ENCODE peak calls at places on chromosomes 4 and X, in four cellular contexts. N, Y, T and G are unnamed samples.

GRCh38 chr4:95537181-95537580 is 11.6 kb downstream of the UNC5C start:
- DNase-seq in N (no peak), Y (no peak), T (no peak), G (no peak)

GRCh38 chr4:25446611-25447010 is 69.5 kb downstream of the ANAPC4 start:
- DNase-seq in T (no peak), Y (no peak), N (no peak), G (no peak)

GRCh38 chrX:134803060-134803459 is 144.8 kb upstream of the PLAC1 start:
- DNase-seq in Y (no peak), T (no peak), N (no peak), G (no peak)

GRCh38 chr4:110682311-110682710 is 59.4 kb upstream of the PITX2 start:
- DNase-seq in Y (no peak), N (no peak), T (no peak), G (no peak)

GRCh38 chr4:10140866-10141759 is 24.5 kb upstream of the WDR1 start:
- DNase-seq in N (no peak), T (no peak), Y (no peak), G (no peak)

GRCh38 chrX:131621650-131622049 is 77.8 kb downstream of the OR13H1 start:
- DNase-seq in T (no peak), N (no peak), Y (no peak), G (no peak)

GRCh38 chr4:8296491-8296890 is 26.9 kb downstream of the HTRA3 start:
- DNase-seq in Y (no peak), N (peak), T (no peak), G (no peak)

GRCh38 chrX:57453901-57454300 is 137.9 kb upstream of the ZXDB start:
- DNase-seq in Y (no peak), T (no peak), N (no peak), G (no peak)

GRCh38 chr4:147096667-147097604 is 151.3 kb upstream of the TTC29 start:
- DNase-seq in T (no peak), N (no peak), Y (no peak), G (peak)

GRCh38 chr4:165118256-165118909 is 5.7 kb upstream of the TMEM192 start:
- DNase-seq in N (no peak), T (no peak), Y (no peak), G (no peak)

GRCh38 chr4:41613362-41613761 is 75.4 kb downstream of the LIMCH1 start:
- DNase-seq in T (no peak), N (no peak), Y (no peak), G (no peak)

GRCh38 chr4:41611881-41612871 is 74.2 kb downstream of the LIMCH1 start:
- DNase-seq in Y (no peak), T (no peak), N (peak), G (no peak)

GRCh38 chr4:184624972-184625554 is 24.2 kb downstream of the CASP3 start:
- DNase-seq in N (no peak), Y (no peak), T (no peak), G (no peak)

GRCh38 chr4:42716996-42717395 is 60.1 kb upstream of the ATP8A1 start:
- DNase-seq in N (no peak), Y (no peak), T (no peak), G (no peak)

GRCh38 chr4:87543835-87544461 is 14.8 kb upstream of the SPARCL1 start:
- DNase-seq in Y (peak), N (no peak), T (no peak), G (peak)

GRCh38 chr4:30399476-30399875 is 320.7 kb upstream of the PCDH7 start:
- DNase-seq in T (no peak), N (no peak), Y (no peak), G (no peak)

GRCh38 chr4:74544655-74545361 is 99.9 kb downstream of the AREG start:
- DNase-seq in T (no peak), Y (no peak), N (no peak), G (no peak)

GRCh38 chrX:1027133-1027532 is 185.3 kb downstream of the CRLF2 start:
- DNase-seq in N (no peak), Y (no peak), T (no peak), G (no peak)

GRCh38 chr4:8610858-8611610 is 18.5 kb downstream of the CPZ start:
- DNase-seq in N (no peak), Y (no peak), T (no peak), G (no peak)

GRCh38 chrX:10636337-10636736 is 16.0 kb upstream of the MID1 start:
- DNase-seq in N (no peak), Y (peak), T (no peak), G (peak)

GRCh38 chrX:153560000-153560399 is 38.9 kb downstream of the CCNQ start:
- DNase-seq in Y (no peak), N (no peak), T (no peak), G (no peak)

GRCh38 chr4:9913846-9914245 is 107.5 kb downstream of the SLC2A9 start:
- DNase-seq in N (no peak), T (no peak), Y (no peak), G (no peak)

GRCh38 chrX:78673256-78673655 is 14.1 kb upstream of the RTL3 start:
- DNase-seq in N (no peak), Y (no peak), T (no peak), G (no peak)

GRCh38 chr4:184907216-184907615 is 81.4 kb upstream of the ACSL1 start:
- DNase-seq in N (no peak), T (no peak), Y (no peak), G (no peak)